ENCODE peak calls at places on chromosome 1, in four cellular contexts. B, A, T and K are unnamed samples.

GRCh38 chr1:59316497-59317128 is 19.7 kb downstream of the FGGY start:
- DNase-seq in A (peak), T (no peak), B (peak), K (peak)

GRCh38 chr1:205541161-205541886 is 36.9 kb downstream of the CDK18 start:
- DNase-seq in A (no peak), B (no peak), T (no peak), K (no peak)

GRCh38 chr1:178011101-178011828 is 41.4 kb upstream of the SEC16B start:
- DNase-seq in T (no peak), B (peak), A (peak), K (peak)

GRCh38 chr1:165355221-165355976 is 1.1 kb downstream of the LMX1A start:
- DNase-seq in A (no peak), T (no peak), B (no peak), K (no peak)

GRCh38 chr1:21647431-21648373 is 21.5 kb downstream of the RAP1GAP start:
- DNase-seq in T (no peak), A (peak), B (peak), K (peak)

GRCh38 chr1:162107911-162108310 is 38.4 kb downstream of the NOS1AP start:
- DNase-seq in T (no peak), B (no peak), A (no peak), K (no peak)

GRCh38 chr1:212540031-212540430 is 68.5 kb upstream of the ATF3 start:
- DNase-seq in T (no peak), B (no peak), A (no peak), K (no peak)

GRCh38 chr1:170001266-170001665 is 73.2 kb downstream of the KIFAP3 start:
- DNase-seq in T (no peak), A (no peak), B (peak), K (no peak)

GRCh38 chr1:66495490-66495889 is 38.5 kb upstream of the SGIP1 start:
- DNase-seq in A (peak), T (no peak), B (peak), K (no peak)

GRCh38 chr1:223641523-223642039 is 23.9 kb downstream of the CAPN8 start:
- DNase-seq in T (no peak), B (no peak), A (no peak), K (no peak)